ENCODE peak calls at places on chromosome 7, in four cellular contexts. C, Q, M and N are unnamed samples.

GRCh38 chr7:92810242-92810611 is 26.1 kb downstream of the CDK6 start:
- DNase-seq in C (no peak), Q (no peak), M (no peak), N (peak)

GRCh38 chr7:105316578-105317375 is 71.9 kb downstream of the SRPK2 start:
- DNase-seq in C (no peak), Q (no peak), M (no peak), N (no peak)

GRCh38 chr7:132140341-132140740 is 435.9 kb downstream of the PLXNA4 start:
- DNase-seq in C (no peak), Q (peak), M (no peak), N (peak)

GRCh38 chr7:133310232-133310852 is 57.5 kb downstream of the EXOC4 start:
- DNase-seq in C (no peak), Q (no peak), M (peak), N (no peak)

GRCh38 chr7:7183833-7184463 is 1.6 kb downstream of the C1GALT1 start:
- DNase-seq in C (no peak), Q (no peak), M (no peak), N (peak)

GRCh38 chr7:107044347-107045194 is at the start of gene PRKAR2B:
- DNase-seq in C (peak), Q (peak), M (peak), N (peak)

GRCh38 chr7:46123-46829 is 146.1 kb upstream of the FAM20C start:
- DNase-seq in C (no peak), Q (no peak), M (no peak), N (no peak)

GRCh38 chr7:68245688-68246087 is 1249.1 kb downstream of the TYW1 start:
- DNase-seq in C (no peak), Q (no peak), M (no peak), N (peak)

GRCh38 chr7:47277321-47277781 is 304.6 kb downstream of the TNS3 start:
- DNase-seq in C (no peak), Q (no peak), M (no peak), N (no peak)

GRCh38 chr7:89238156-89238555 is 442.6 kb upstream of the TEX47 start:
- DNase-seq in C (no peak), Q (peak), M (no peak), N (no peak)

GRCh38 chr7:44322631-44323363 is 2.6 kb downstream of the CAMK2B start:
- DNase-seq in C (no peak), Q (no peak), M (no peak), N (no peak)

GRCh38 chr7:81457858-81458522 is 311.9 kb downstream of the HGF start:
- DNase-seq in C (no peak), Q (no peak), M (no peak), N (peak)

GRCh38 chr7:27164381-27165088 is 802 bp downstream of the HOXA9 start:
- DNase-seq in C (no peak), Q (peak), M (no peak), N (peak)

GRCh38 chr7:67518580-67518979 is 521.9 kb downstream of the TYW1 start:
- DNase-seq in C (no peak), Q (no peak), M (peak), N (no peak)

GRCh38 chr7:136874393-136875032 is 6.1 kb downstream of the CHRM2 start:
- DNase-seq in C (no peak), Q (no peak), M (no peak), N (peak)

GRCh38 chr7:100465702-100466311 is 1.7 kb upstream of the SPACDR start:
- DNase-seq in C (no peak), Q (peak), M (no peak), N (peak)

GRCh38 chr7:70239930-70240329 is 641.7 kb downstream of the AUTS2 start:
- DNase-seq in C (no peak), Q (no peak), M (no peak), N (no peak)

GRCh38 chr7:157615101-157615817 is 278.5 kb downstream of the DNAJB6 start:
- DNase-seq in C (no peak), Q (no peak), M (no peak), N (peak)

GRCh38 chr7:110676785-110677184 is 414.1 kb upstream of the LRRN3 start:
- DNase-seq in C (no peak), Q (no peak), M (no peak), N (no peak)